ENCODE peak calls at places on chromosome 1, in ten cellular contexts. V, I, P, M, E, F, X, B, J and W are unnamed samples.

GRCh38 chr1:230794871-230795645 is 47.9 kb downstream of the CAPN9 start:
- DNase-seq in I (no peak), M (peak; percentile 40), F (no peak), J (no peak), E (no peak), X (no peak), V (no peak), P (no peak), B (no peak), W (peak; percentile 36)

GRCh38 chr1:113809651-113810602 is 2.3 kb downstream of the RSBN1 start:
- DNase-seq in J (no peak), E (no peak), M (no peak), X (no peak), I (no peak), B (peak; percentile 77), V (no peak), P (no peak), F (peak; percentile 19), W (no peak)

GRCh38 chr1:10621906-10622305 is 147.2 kb downstream of the PEX14 start:
- DNase-seq in V (no peak), I (no peak), X (peak; percentile 48), M (no peak), F (no peak), P (no peak), B (no peak), J (no peak), E (no peak), W (no peak)

GRCh38 chr1:24635195-24635843 is 7.8 kb upstream of the SRRM1 start:
- DNase-seq in M (no peak), J (no peak), X (no peak), E (peak; percentile 45), B (peak; percentile 70), F (peak; percentile 64), V (no peak), I (no peak), P (peak; percentile 13), W (no peak)

GRCh38 chr1:100552922-100553321 is 15.0 kb downstream of the GPR88 start:
- DNase-seq in I (no peak), E (no peak), B (no peak), F (no peak), X (no peak), M (no peak), V (no peak), P (no peak), J (no peak), W (no peak)

GRCh38 chr1:38941527-38942019 is at the start of gene RHBDL2:
- DNase-seq in B (peak; percentile 39), V (no peak), J (no peak), M (peak; percentile 58), P (no peak), F (no peak), I (no peak), X (peak; percentile 74), E (no peak), W (peak; percentile 56)

GRCh38 chr1:245266105-245266504 is 111.3 kb downstream of the KIF26B start:
- DNase-seq in F (no peak), V (no peak), I (no peak), E (no peak), J (no peak), B (no peak), X (no peak), P (no peak), M (no peak), W (no peak)

GRCh38 chr1:232984577-232985425 is 34.4 kb downstream of the NTPCR start:
- DNase-seq in X (no peak), I (no peak), F (no peak), E (no peak), P (no peak), V (no peak), M (peak; percentile 26), B (no peak), J (no peak), W (no peak)

GRCh38 chr1:236308827-236309226 is 27.1 kb upstream of the ERO1B start:
- DNase-seq in P (no peak), I (no peak), J (no peak), M (no peak), E (no peak), V (no peak), F (no peak), X (no peak), B (no peak), W (no peak)

GRCh38 chr1:20480261-20481157 is 5.5 kb downstream of the CAMK2N1 start:
- DNase-seq in F (no peak), J (no peak), X (no peak), B (no peak), M (no peak), I (no peak), V (no peak), E (no peak), P (no peak), W (no peak)

GRCh38 chr1:217343907-217344306 is 287.0 kb downstream of the GPATCH2 start:
- DNase-seq in X (no peak), P (no peak), J (no peak), M (peak; percentile 55), B (no peak), F (no peak), E (peak; percentile 66), I (no peak), V (no peak), W (no peak)

GRCh38 chr1:183757061-183757460 is 47.9 kb upstream of the RGL1 start:
- DNase-seq in E (no peak), M (no peak), I (no peak), P (no peak), V (no peak), X (no peak), F (no peak), B (no peak), J (no peak), W (no peak)

GRCh38 chr1:30880631-30881155 is 27.9 kb downstream of the SDC3 start:
- DNase-seq in P (no peak), F (no peak), X (no peak), M (no peak), B (no peak), V (no peak), E (no peak), J (no peak), I (no peak), W (no peak)

GRCh38 chr1:12454406-12455391 is 163.3 kb downstream of the DHRS3 start:
- DNase-seq in J (no peak), B (no peak), I (no peak), V (no peak), X (peak; percentile 90), M (no peak), P (no peak), E (no peak), F (no peak), W (peak; percentile 71)

GRCh38 chr1:205879974-205880373 is 30.0 kb upstream of the PM20D1 start:
- DNase-seq in B (no peak), X (no peak), I (no peak), M (no peak), P (no peak), J (no peak), F (no peak), E (no peak), V (no peak), W (no peak)

GRCh38 chr1:200969726-200970521 is 53.6 kb downstream of the KIF21B start:
- DNase-seq in M (peak; percentile 58), X (no peak), I (no peak), P (peak; percentile 60), J (no peak), B (no peak), E (no peak), F (no peak), V (no peak), W (no peak)

GRCh38 chr1:116733466-116734108 is 20.6 kb upstream of the CD2 start:
- DNase-seq in P (no peak), E (no peak), I (no peak), B (no peak), V (no peak), X (no peak), J (no peak), F (no peak), M (no peak), W (no peak)

GRCh38 chr1:89890085-89890754 is 69.4 kb downstream of the LRRC8D start:
- DNase-seq in X (no peak), F (peak; percentile 47), M (no peak), I (no peak), P (no peak), J (no peak), E (no peak), B (peak; percentile 67), V (no peak), W (no peak)

GRCh38 chr1:24294228-24294672 is 24.9 kb upstream of the GRHL3 start:
- DNase-seq in J (no peak), V (no peak), P (no peak), M (peak; percentile 42), X (peak; percentile 79), F (no peak), E (no peak), B (peak; percentile 38), I (no peak), W (peak; percentile 48)

GRCh38 chr1:204728045-204728444 is 42.5 kb upstream of the LRRN2 start:
- DNase-seq in J (no peak), V (no peak), E (no peak), M (no peak), F (no peak), B (no peak), I (no peak), X (no peak), P (no peak), W (no peak)

GRCh38 chr1:203367051-203367450 is 16.1 kb upstream of the FMOD start:
- DNase-seq in P (no peak), M (no peak), J (no peak), I (no peak), F (no peak), V (no peak), E (peak; percentile 81), B (no peak), X (no peak), W (no peak)

GRCh38 chr1:214216779-214217178 is 64.2 kb upstream of the SMYD2 start:
- DNase-seq in V (no peak), B (no peak), I (no peak), P (no peak), E (no peak), J (no peak), X (no peak), F (no peak), M (no peak), W (no peak)

GRCh38 chr1:114535401-114535800 is 24.4 kb upstream of the TRIM33 start:
- DNase-seq in F (no peak), P (no peak), E (no peak), I (no peak), V (no peak), B (no peak), X (no peak), J (no peak), M (no peak), W (no peak)

GRCh38 chr1:211118407-211119102 is 15.4 kb downstream of the KCNH1 start:
- DNase-seq in P (no peak), F (no peak), B (no peak), I (no peak), M (no peak), E (no peak), V (no peak), X (no peak), J (no peak), W (no peak)

GRCh38 chr1:237492359-237492758 is 398.4 kb downstream of the ZP4 start:
- DNase-seq in B (no peak), M (peak; percentile 58), J (no peak), I (no peak), V (peak; percentile 3), F (peak; percentile 36), X (no peak), P (no peak), E (no peak), W (no peak)

GRCh38 chr1:93848352-93848883 is 30.6 kb downstream of the DNTTIP2 start:
- DNase-seq in E (no peak), J (no peak), V (no peak), I (no peak), M (no peak), F (no peak), P (no peak), X (no peak), B (no peak), W (no peak)

GRCh38 chr1:209511169-209511568 is 72.3 kb upstream of the CAMK1G start:
- DNase-seq in F (no peak), P (no peak), B (no peak), I (no peak), V (no peak), X (no peak), J (no peak), E (no peak), M (no peak), W (no peak)

GRCh38 chr1:33239487-33239886 is 16.8 kb upstream of the ZNF362 start:
- DNase-seq in E (no peak), F (no peak), J (no peak), I (no peak), V (no peak), M (peak; percentile 47), X (peak; percentile 3), P (no peak), B (no peak), W (no peak)